ENCODE peak calls at places on chromosomes 5 and 9, in five cellular contexts. M is trophoblast cell, C is H9, T is IMR-90, N is neuronal stem cell. L is an unnamed sample.

GRCh38 chr9:122080986-122081385 is 12.1 kb downstream of the TTLL11 start:
- DNase-seq in M (no peak), C (no peak), T (peak; percentile 84), N (no peak), L (no peak)

GRCh38 chr5:150180241-150181027 is 9.4 kb upstream of the SLC6A7 start:
- DNase-seq in M (no peak), C (no peak), T (peak; percentile 12), N (no peak), L (peak; percentile 27)

GRCh38 chr5:174725261-174725990 is 1.0 kb downstream of the MSX2 start:
- DNase-seq in M (no peak), C (no peak), T (no peak), N (no peak), L (no peak)

GRCh38 chr5:53917095-53917494 is 356.7 kb downstream of the NDUFS4 start:
- DNase-seq in M (peak; percentile 13), C (no peak), T (peak; percentile 63), N (no peak), L (peak; percentile 9)

GRCh38 chr5:149818116-149818515 is 88.0 kb downstream of the PPARGC1B start:
- DNase-seq in M (no peak), C (no peak), T (no peak), N (no peak), L (no peak)

GRCh38 chr9:33380390-33381094 is 21.8 kb downstream of the AQP7 start:
- DNase-seq in M (no peak), C (no peak), T (no peak), N (no peak), L (no peak)

GRCh38 chr9:31612336-31613030 is 772.0 kb upstream of the ACO1 start:
- DNase-seq in M (no peak), C (no peak), T (no peak), N (no peak), L (no peak)

GRCh38 chr5:989961-990530 is 18.6 kb upstream of the NKD2 start:
- DNase-seq in M (peak; percentile 30), C (peak; percentile 70), T (no peak), N (no peak), L (no peak)

GRCh38 chr9:88180084-88180765 is 42.0 kb upstream of the SPATA31C2 start:
- DNase-seq in M (no peak), C (no peak), T (no peak), N (no peak), L (no peak)

GRCh38 chr5:142486581-142486980 is 161.8 kb upstream of the SPRY4 start:
- DNase-seq in M (peak; percentile 51), C (no peak), T (peak; percentile 86), N (no peak), L (peak; percentile 73)

GRCh38 chr5:68222310-68222709 is 6.8 kb downstream of the PIK3R1 start:
- DNase-seq in M (no peak), C (no peak), T (no peak), N (no peak), L (no peak)

GRCh38 chr9:89743576-89744254 is 138.9 kb downstream of the GADD45G start:
- DNase-seq in M (no peak), C (peak; percentile 76), T (no peak), N (no peak), L (no peak)

GRCh38 chr5:95223859-95224258 is 61.0 kb downstream of the MCTP1 start:
- DNase-seq in M (no peak), C (no peak), T (no peak), N (no peak), L (no peak)

GRCh38 chr9:103658156-103658555 is 436.0 kb upstream of the SMC2 start:
- DNase-seq in M (no peak), C (no peak), T (no peak), N (no peak), L (no peak)

GRCh38 chr5:58462623-58463230 is 2.8 kb upstream of the PLK2 start:
- DNase-seq in M (peak; percentile 88), C (no peak), T (peak; percentile 72), N (peak; percentile 59), L (peak; percentile 79)

GRCh38 chr5:137631453-137631852 is 104.4 kb downstream of the KLHL3 start:
- DNase-seq in M (no peak), C (no peak), T (no peak), N (no peak), L (no peak)

GRCh38 chr5:68683632-68684035 is 410.2 kb upstream of the SLC30A5 start:
- DNase-seq in M (peak; percentile 93), C (no peak), T (peak; percentile 95), N (no peak), L (peak; percentile 96)

GRCh38 chr5:151075698-151076331 is 5.0 kb downstream of the TNIP1 start:
- DNase-seq in M (peak; percentile 99), C (no peak), T (peak; percentile 61), N (no peak), L (peak; percentile 54)

GRCh38 chr5:178186417-178186816 is 754 bp downstream of the GMCL2 start:
- DNase-seq in M (peak; percentile 58), C (no peak), T (peak; percentile 60), N (no peak), L (no peak)

GRCh38 chr9:80948876-80949275 is 740.5 kb downstream of the TLE1 start:
- DNase-seq in M (no peak), C (no peak), T (no peak), N (no peak), L (no peak)
- H3K4me2 ChIP-seq in M (no peak overlapping the region), C (no peak overlapping the region), T (no peak overlapping the region), N (no peak overlapping the region), L (no peak overlapping the region)

DNA sequence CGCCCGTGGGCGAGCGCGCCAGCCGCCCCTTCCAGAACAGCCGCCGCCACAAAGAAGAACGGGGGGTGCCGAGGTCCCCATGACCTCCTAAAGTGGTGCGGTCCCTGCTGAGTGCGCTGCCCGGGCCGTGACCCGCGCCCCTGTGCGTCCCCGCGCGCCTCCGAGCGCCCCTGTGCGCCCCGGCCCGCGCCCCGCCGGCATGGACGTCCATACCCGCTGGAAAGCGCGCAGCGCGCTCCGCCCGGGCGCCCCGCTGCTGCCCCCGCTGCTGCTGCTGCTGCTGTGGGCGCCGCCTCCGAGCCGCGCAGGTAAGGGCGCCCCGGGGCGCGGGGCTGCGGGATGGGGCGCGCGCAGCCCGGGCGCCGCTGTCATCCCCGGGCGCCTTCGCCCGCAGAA is 384 bp downstream of the COL5A1 start:
- DNase-seq in M (no peak), C (no peak), T (no peak), N (no peak), L (no peak)
- H3K4ac ChIP-seq in M (peak overlapping the region; percentile 94), C (no peak overlapping the region), T (peak overlapping the region; percentile 95), N (no peak overlapping the region), L (peak overlapping the region; percentile 94)

DNA sequence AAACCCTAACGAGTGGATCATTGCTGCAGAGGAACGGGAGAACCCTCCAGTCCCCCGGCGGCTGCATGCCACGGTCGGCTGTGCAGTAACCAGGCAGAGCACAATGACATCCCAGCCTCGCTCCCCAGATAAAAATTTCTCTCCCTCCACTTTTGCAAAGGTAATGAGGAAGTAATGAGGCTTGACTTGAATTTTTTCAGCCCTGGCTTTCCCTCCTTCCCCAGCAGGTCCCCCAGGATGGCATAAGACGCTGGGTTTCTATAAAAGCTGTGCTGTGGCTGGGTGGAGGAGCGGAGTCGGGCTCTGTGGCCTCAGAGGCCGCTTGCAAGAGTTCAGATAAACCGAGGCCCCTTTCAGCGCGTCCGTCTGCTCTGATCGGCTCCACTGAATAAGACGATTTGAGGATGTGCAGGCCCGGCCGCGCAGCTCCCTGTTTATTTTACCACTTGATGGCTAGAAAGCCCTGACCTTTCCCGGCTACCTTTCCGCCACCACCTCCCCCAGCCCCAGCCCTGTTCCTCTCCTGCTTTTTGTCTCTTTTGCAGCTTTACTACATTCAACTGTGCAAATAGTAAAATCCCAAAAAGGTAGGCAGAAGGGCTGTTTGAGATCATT is 351.9 kb upstream of the IRX2 start:
- DNase-seq in M (no peak), C (peak; percentile 35), T (no peak), N (peak; percentile 61), L (no peak)
- H2BK120ac ChIP-seq in M (no peak overlapping the region), C (no peak overlapping the region), T (no peak overlapping the region), N (no peak overlapping the region), L (no peak overlapping the region)

DNA sequence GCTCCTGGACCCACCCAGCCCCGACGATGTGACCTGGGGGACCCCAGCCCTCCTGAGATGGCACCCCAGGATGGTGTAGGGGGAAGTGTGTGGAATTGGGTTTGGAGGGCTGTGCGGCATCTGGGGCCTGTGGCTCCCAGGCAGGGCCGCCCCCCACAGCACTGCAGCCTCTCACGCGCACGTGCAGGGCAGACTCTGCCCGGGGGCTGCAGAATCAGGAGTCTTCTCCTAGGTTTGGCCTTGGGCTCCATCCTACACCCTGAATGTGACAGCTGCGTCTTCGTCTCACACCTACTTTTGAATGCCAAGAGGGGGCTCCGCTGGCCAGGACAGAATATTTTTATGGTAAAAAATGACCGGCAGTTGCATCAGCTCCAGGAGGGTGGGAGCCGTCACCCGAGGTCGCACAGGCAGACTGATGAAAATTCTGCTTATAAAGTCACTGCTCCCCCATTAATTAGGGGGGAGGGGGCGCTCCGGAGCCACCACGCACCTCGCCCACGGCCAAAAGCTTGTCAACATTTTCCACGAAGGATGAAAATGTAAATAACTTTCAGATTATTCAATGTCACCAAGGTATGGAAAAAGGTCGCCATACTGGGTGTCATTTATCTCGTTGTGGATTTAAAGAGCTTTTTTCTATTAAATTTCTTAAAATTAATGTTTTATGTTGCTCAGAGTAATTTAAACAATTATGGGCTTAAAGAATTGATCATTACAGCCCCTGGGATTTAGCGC is 13.2 kb downstream of the LHX3 start:
- DNase-seq in M (no peak), C (no peak), T (no peak), N (no peak), L (no peak)
- H3K4me2 ChIP-seq in M (no peak overlapping the region), C (no peak overlapping the region), T (no peak overlapping the region), N (no peak overlapping the region), L (no peak overlapping the region)

L was measured in mesenchymal stem cell.